ENCODE peak calls at places on chromosomes 5 and 9, in nine cellular contexts. S is colonic mucosa, T is tibial artery, A is spleen, W is foreskin fibroblast, K is HFFc6, V is gastrocnemius medialis, R is A549, Q is natural killer cell. Z is an unnamed sample.

GRCh38 chr5:119913425-119913824 is 284.1 kb downstream of the FAM170A start:
- DNase-seq in S (no peak), T (no peak), A (no peak), W (no peak), K (no peak), V (no peak), R (no peak), Q (no peak), Z (no peak)

GRCh38 chr5:142360607-142361120 is 35.8 kb upstream of the SPRY4 start:
- DNase-seq in S (peak), T (no peak), A (no peak), W (peak), K (peak), V (no peak), R (peak), Q (no peak), Z (no peak)

GRCh38 chr9:76866689-76867088 is 39.2 kb downstream of the PRUNE2 start:
- DNase-seq in S (no peak), T (no peak), A (no peak), W (peak), K (peak), V (no peak), R (peak), Q (no peak), Z (no peak)

GRCh38 chr5:111976705-111977104 is 219.7 kb upstream of the NREP start:
- DNase-seq in S (no peak), T (no peak), A (no peak), W (peak), K (peak), V (no peak), R (no peak), Q (no peak), Z (no peak)

GRCh38 chr9:16012621-16013020 is 459.8 kb downstream of the CCDC171 start:
- DNase-seq in S (no peak), T (no peak), A (no peak), W (peak), K (peak), V (no peak), R (no peak), Q (no peak), Z (no peak)

GRCh38 chr9:136545065-136545965 is 533 bp downstream of the NOTCH1 start:
- DNase-seq in S (no peak), T (no peak), A (peak), W (no peak), K (no peak), V (no peak), R (no peak), Q (peak), Z (no peak)

GRCh38 chr5:120463991-120464626 is at the start of gene PRR16:
- DNase-seq in S (peak), T (peak), A (peak), W (peak), K (peak), V (peak), R (peak), Q (no peak), Z (peak)

GRCh38 chr5:27388755-27389154 is 350.4 kb upstream of the CDH9 start:
- DNase-seq in S (no peak), T (no peak), A (no peak), W (no peak), K (no peak), V (no peak), R (no peak), Q (no peak), Z (no peak)

GRCh38 chr5:180596115-180596667 is 4.9 kb upstream of the SCGB3A1 start:
- DNase-seq in S (no peak), T (no peak), A (no peak), W (no peak), K (no peak), V (no peak), R (no peak), Q (no peak), Z (no peak)

GRCh38 chr9:79686381-79687130 is 114.8 kb downstream of the TLE4 start:
- DNase-seq in S (no peak), T (peak), A (no peak), W (peak), K (peak), V (peak), R (no peak), Q (no peak), Z (no peak)

GRCh38 chr5:53335115-53335514 is 145.3 kb upstream of the FST start:
- DNase-seq in S (no peak), T (no peak), A (no peak), W (peak), K (peak), V (no peak), R (no peak), Q (no peak), Z (no peak)
- TF ChIP-seq CTCF in S (no peak), T (no peak), A (no peak), W (peak), K (peak), V (no peak), R (no peak), Q (no peak), Z (peak)

GRCh38 chr9:115085773-115086377 is 32.1 kb downstream of the TNC start:
- DNase-seq in S (no peak), T (no peak), A (no peak), W (no peak), K (no peak), V (no peak), R (no peak), Q (no peak), Z (no peak)

GRCh38 chr9:115086886-115087285 is 31.1 kb downstream of the TNC start:
- DNase-seq in S (no peak), T (no peak), A (no peak), W (no peak), K (no peak), V (no peak), R (no peak), Q (no peak), Z (no peak)

GRCh38 chr9:115084709-115085108 is 33.2 kb downstream of the TNC start:
- DNase-seq in S (no peak), T (no peak), A (no peak), W (no peak), K (no peak), V (no peak), R (no peak), Q (no peak), Z (no peak)

GRCh38 chr9:115084157-115084556 is 33.8 kb downstream of the TNC start:
- DNase-seq in S (no peak), T (no peak), A (no peak), W (no peak), K (no peak), V (no peak), R (no peak), Q (no peak), Z (no peak)

DNA sequence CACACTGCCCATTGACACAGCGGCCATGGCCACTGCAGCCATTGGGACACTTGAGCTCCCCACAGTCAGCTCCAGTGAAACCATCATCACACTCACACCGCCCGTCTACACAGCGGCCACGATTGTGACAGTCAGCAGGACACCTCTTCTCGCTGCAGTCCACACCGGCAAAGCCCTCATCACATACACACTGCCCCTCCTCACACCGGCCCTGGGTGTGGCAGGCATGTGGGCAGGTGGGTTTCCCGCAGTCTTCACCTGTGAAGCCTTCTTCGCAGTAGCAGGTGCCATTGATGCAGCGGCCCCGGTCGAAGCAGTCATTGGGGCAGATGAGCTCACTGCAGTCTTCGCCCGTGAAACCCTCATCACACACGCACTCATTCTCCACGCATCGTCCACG is 31.5 kb downstream of the TNC start:
- DNase-seq in S (no peak), T (no peak), A (no peak), W (no peak), K (no peak), V (no peak), R (no peak), Q (no peak), Z (no peak)
- TF ChIP-seq CTCF in S (no peak), T (no peak), A (no peak), W (no peak), K (no peak), V (no peak), R (no peak), Q (no peak), Z (no peak)

GRCh38 chr5:131647078-131647769 is 12.2 kb upstream of the RAPGEF6 start:
- DNase-seq in S (no peak), T (no peak), A (no peak), W (no peak), K (no peak), V (no peak), R (no peak), Q (no peak), Z (no peak)
- TF ChIP-seq CTCF in S (no peak), T (no peak), A (no peak), W (no peak), K (no peak), V (no peak), R (no peak), Q (no peak), Z (no peak)

GRCh38 chr9:73061131-73061530 is 90.5 kb upstream of the ANXA1 start:
- DNase-seq in S (no peak), T (no peak), A (no peak), W (no peak), K (no peak), V (no peak), R (no peak), Q (no peak), Z (no peak)

GRCh38 chr9:73065439-73065838 is 86.2 kb upstream of the ANXA1 start:
- DNase-seq in S (no peak), T (no peak), A (no peak), W (no peak), K (no peak), V (no peak), R (no peak), Q (no peak), Z (no peak)

GRCh38 chr9:73067074-73067473 is 84.6 kb upstream of the ANXA1 start:
- DNase-seq in S (no peak), T (no peak), A (no peak), W (no peak), K (no peak), V (no peak), R (no peak), Q (no peak), Z (no peak)
- TF ChIP-seq CTCF in S (no peak), T (no peak), A (no peak), W (no peak), K (peak), V (no peak), R (no peak), Q (no peak), Z (peak)

DNA sequence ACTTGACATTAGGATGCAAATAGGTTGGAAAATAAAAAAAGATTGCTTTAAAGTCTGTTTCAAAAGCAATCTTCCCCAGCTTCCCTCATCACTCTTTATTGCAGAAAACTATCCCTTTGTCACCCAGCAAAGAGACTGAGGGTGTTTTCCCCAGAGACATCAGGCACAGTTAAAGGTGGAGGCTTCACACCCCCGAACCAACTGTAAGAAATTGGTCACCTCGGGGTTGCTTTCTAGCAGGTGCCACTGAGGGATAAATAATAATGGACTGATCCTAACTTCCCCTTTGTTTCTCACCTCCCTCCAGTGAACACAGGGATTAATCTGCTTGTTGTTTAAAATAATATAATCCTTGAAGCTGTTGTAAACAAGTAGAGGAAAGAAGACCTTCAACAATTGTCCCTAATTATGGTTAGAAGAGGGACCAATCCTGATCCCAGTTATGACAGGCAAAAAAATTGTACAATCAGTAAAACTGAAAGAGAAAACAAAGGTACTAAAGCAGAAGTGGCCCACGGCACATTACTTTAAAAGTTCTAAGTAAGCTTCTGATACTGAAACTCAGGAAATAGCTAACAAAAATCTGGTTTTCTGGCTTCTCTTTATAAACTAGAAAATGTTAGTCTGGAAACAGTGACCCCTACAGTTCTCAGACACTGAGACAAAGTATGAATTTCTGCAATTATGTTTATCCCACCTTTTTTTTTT is 6.6 kb upstream of the PCSK1 start:
- DNase-seq in S (no peak), T (no peak), A (no peak), W (no peak), K (no peak), V (no peak), R (no peak), Q (no peak), Z (no peak)
- TF ChIP-seq CTCF in S (no peak), T (no peak), A (peak), W (peak), K (peak), V (no peak), R (peak), Q (no peak), Z (peak)

GRCh38 chr9:75482566-75482965 is 394.3 kb downstream of the OSTF1 start:
- DNase-seq in S (no peak), T (no peak), A (no peak), W (no peak), K (no peak), V (no peak), R (no peak), Q (no peak), Z (no peak)
- TF ChIP-seq CTCF in S (no peak), T (no peak), A (no peak), W (no peak), K (no peak), V (no peak), R (no peak), Q (no peak), Z (peak)

Z was measured in chondrocyte.